ENCODE peak calls at places on chromosomes 4 and X, in ten cellular contexts. X is CD8-positive, alpha-beta memory T cell; T is breast epithelium; P is HL-60; E is uterus; M is K562; U is upper lobe of right lung; J is cardiac muscle cell; S is stomach; D is fibroblast of lung. K is an unnamed sample.

GRCh38 chr4:138864961-138865720 is 150.4 kb upstream of the NOCT start:
- DNase-seq in X (no peak), J (peak), S (peak), D (no peak), M (no peak), E (no peak), U (no peak), P (no peak), T (no peak), K (no peak)

GRCh38 chrX:155027509-155028066 is 944 bp downstream of the FUNDC2 start:
- DNase-seq in P (peak), S (no peak), J (no peak), T (no peak), E (peak), M (no peak), D (peak), U (no peak), X (peak), K (no peak)

GRCh38 chr4:27861381-27861787 is 1000.7 kb downstream of the STIM2 start:
- DNase-seq in X (no peak), U (no peak), P (no peak), E (no peak), T (no peak), M (no peak), J (peak), S (peak), D (peak), K (no peak)

GRCh38 chrX:19121898-19122640 is at the start of gene ADGRG2:
- DNase-seq in U (peak), X (no peak), E (no peak), J (peak), T (no peak), M (no peak), P (no peak), S (peak), D (peak), K (no peak)

GRCh38 chrX:338281-338835 is 19.8 kb upstream of the GTPBP6 start:
- DNase-seq in U (peak), P (no peak), E (no peak), S (no peak), T (no peak), J (no peak), X (no peak), M (no peak), D (no peak), K (no peak)

GRCh38 chrX:9829308-9830267 is 43.4 kb downstream of the SHROOM2 start:
- DNase-seq in U (no peak), J (no peak), T (peak), D (peak), S (no peak), M (no peak), P (no peak), E (no peak), X (no peak), K (no peak)

GRCh38 chrX:97539970-97540519 is 656.3 kb downstream of the RPA4 start:
- DNase-seq in D (no peak), T (no peak), S (no peak), U (no peak), J (no peak), X (no peak), E (no peak), M (no peak), P (no peak), K (no peak)

GRCh38 chrX:31435592-31435991 is 363.8 kb upstream of the FTHL17 start:
- DNase-seq in T (no peak), S (no peak), P (no peak), D (peak), E (no peak), M (no peak), J (peak), X (no peak), U (no peak), K (no peak)

GRCh38 chrX:113400193-113400704 is 559.6 kb upstream of the AMOT start:
- DNase-seq in X (no peak), S (no peak), U (no peak), J (no peak), T (no peak), D (peak), P (no peak), E (no peak), M (no peak), K (no peak)

GRCh38 chr4:185774815-185775684 is 36.9 kb downstream of the SORBS2 start:
- DNase-seq in T (no peak), E (no peak), M (no peak), X (no peak), J (peak), P (no peak), U (peak), D (peak), S (peak), K (peak)

GRCh38 chr4:185772391-185773093 is 39.5 kb downstream of the SORBS2 start:
- DNase-seq in S (no peak), D (no peak), T (no peak), J (no peak), M (no peak), U (no peak), X (no peak), P (no peak), E (no peak), K (no peak)

GRCh38 chr4:185773419-185773818 is 38.6 kb downstream of the SORBS2 start:
- DNase-seq in U (peak), D (no peak), P (no peak), X (no peak), E (peak), J (peak), S (peak), M (no peak), T (peak), K (no peak)

GRCh38 chr4:185774076-185774731 is 37.8 kb downstream of the SORBS2 start:
- DNase-seq in S (no peak), U (no peak), D (no peak), E (no peak), P (no peak), M (no peak), X (no peak), J (peak), T (no peak), K (no peak)

DNA sequence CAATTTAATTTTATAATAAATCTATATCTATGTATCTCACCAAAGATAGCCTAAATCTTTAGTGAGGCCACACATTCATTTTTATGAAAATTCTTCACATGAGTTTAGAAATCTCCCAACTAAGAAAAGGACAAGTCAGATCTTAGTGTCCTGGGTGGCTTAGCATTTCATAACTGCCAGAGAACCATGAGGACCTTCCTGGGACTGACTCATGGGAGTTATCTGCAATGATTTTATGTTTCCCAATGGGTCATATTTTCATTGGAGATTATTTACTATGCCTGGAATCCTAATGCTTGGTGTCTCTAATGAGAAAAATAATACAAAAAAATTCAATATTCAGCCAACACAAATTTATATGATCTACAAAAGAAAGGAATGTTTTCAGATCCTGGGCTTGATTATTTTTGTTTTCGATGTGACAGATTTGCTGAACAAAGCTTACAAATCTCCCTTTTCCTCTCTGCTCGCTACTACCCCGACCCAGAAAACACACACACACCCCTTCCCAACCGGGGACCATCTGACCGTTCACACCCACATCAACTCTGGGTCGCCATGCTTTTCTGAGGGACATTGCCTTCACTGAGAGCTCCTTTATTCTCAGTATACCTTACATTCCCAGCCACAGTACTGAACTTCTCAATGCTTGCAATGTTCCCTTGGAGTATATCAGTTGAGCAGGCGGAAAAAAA is 40.2 kb downstream of the SORBS2 start:
- DNase-seq in U (no peak), D (no peak), X (no peak), J (no peak), T (no peak), E (no peak), M (no peak), S (no peak), P (no peak), K (no peak)
- H3K27ac ChIP-seq in U (peak), D (no peak), X (no peak), J (peak), T (peak), E (peak), M (no peak), S (peak), P (no peak), K (peak)

DNA sequence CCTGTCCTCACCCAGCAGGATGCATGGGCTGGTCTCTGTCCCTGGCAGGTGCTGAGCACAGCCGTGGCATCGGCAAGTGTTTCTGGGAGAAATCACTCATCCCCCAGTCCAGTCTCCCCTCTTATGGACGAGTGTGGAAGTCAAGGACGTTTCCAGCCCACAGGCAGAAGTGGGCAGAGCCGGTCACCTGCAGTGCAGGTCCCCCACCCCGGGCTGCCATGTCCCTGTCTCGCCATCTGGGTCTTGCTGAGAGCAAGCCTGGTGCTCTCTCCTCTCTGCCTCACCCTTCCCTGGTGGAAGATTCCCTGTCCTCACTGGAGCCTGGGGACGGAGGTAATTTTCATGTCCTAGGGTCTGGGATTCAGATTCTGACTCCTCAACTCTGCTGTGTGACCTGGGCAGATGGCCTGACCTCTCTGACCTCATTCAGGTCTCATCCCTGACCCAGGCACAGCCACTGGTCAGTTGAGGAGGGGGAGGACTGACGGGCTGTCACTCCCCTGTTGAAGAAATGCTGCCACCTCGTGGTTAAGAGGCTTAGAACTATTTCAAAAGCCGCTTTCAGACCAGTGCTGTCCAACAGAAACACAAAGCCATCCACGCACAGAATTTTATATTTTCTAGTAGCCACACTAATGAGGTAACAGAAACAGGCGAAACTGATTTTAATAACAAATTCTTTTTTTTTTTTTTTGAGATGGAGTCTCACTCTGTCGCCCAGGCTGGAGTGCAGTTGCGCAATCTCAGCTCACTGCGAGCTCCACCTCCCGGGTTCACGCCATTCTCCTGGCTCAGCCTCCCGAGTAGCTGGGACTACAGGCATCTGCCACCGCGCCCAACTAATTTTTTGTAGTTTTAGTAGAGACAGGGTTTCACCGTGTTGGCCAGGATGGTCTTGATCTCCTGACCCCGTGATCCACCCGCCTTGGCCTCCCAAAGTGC is 1.8 kb downstream of the CPZ start:
- DNase-seq in S (peak), X (no peak), J (peak), P (peak), D (peak), U (no peak), E (peak), M (peak), T (peak), K (no peak)
- H3K27ac ChIP-seq in S (no peak), X (peak), J (no peak), P (no peak), D (no peak), U (no peak), E (no peak), M (no peak), T (no peak), K (no peak)

GRCh38 chr4:3010577-3010976 is 47.2 kb downstream of the GRK4 start:
- DNase-seq in D (no peak), M (no peak), S (no peak), T (no peak), U (no peak), E (no peak), P (no peak), J (no peak), X (no peak), K (no peak)
- H3K27ac ChIP-seq in D (no peak), M (no peak), S (peak), T (peak), U (peak), E (peak), P (no peak), J (no peak), X (no peak), K (no peak)

GRCh38 chr4:77156912-77157858 is at the start of gene CCNG2:
- DNase-seq in P (peak), J (peak), U (peak), M (peak), T (peak), D (peak), X (peak), S (peak), E (peak), K (peak)
- H3K27ac ChIP-seq in P (peak), J (peak), U (peak), M (peak), T (peak), D (peak), X (peak), S (peak), E (peak), K (peak)

GRCh38 chr4:121189811-121190210 is 25.7 kb upstream of the TNIP3 start:
- DNase-seq in T (no peak), E (no peak), M (no peak), J (no peak), D (no peak), P (peak), S (no peak), X (peak), U (no peak), K (no peak)
- H3K27ac ChIP-seq in T (no peak), E (no peak), M (no peak), J (no peak), D (no peak), P (no peak), S (peak), X (peak), U (no peak), K (no peak)

GRCh38 chr4:123416462-123416861 is 19.9 kb downstream of the SPRY1 start:
- DNase-seq in U (no peak), J (no peak), P (no peak), X (no peak), E (no peak), T (no peak), D (no peak), M (no peak), S (no peak), K (no peak)

GRCh38 chr4:123415977-123416376 is 19.4 kb downstream of the SPRY1 start:
- DNase-seq in U (no peak), P (peak), D (peak), J (no peak), S (no peak), M (peak), T (no peak), X (peak), E (no peak), K (no peak)

GRCh38 chr4:123417813-123418212 is 21.2 kb downstream of the SPRY1 start:
- DNase-seq in E (no peak), X (no peak), D (no peak), T (no peak), S (no peak), P (no peak), U (no peak), M (no peak), J (no peak), K (no peak)

GRCh38 chr4:123419885-123420743 is 23.5 kb downstream of the SPRY1 start:
- DNase-seq in P (no peak), J (no peak), D (no peak), T (no peak), X (no peak), E (no peak), U (no peak), S (no peak), M (no peak), K (no peak)

DNA sequence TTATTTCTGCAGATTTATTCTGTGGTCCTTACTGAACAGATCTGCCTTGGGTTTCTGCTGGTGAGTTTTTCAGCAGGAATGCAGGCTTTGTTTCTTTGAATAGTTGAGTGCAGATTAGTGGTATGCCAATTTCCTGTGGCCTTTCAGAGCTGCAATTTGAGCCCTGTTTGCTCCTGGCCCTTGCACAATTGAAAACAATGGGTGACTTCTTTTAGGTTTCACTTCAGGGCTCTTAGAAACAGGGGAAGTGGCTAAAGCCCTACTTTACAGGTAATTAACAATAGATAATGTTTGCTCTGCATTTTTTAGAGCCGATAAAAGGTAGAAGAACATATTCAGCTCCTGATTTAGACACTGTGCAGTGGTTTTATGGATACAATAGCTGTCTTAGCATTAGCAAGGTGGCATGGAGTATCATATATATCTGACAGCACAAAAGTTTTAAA is 21.9 kb downstream of the SPRY1 start:
- DNase-seq in E (no peak), J (peak), M (no peak), S (peak), U (no peak), T (peak), D (peak), P (peak), X (no peak), K (no peak)
- H3K27ac ChIP-seq in E (peak), J (peak), M (peak), S (peak), U (peak), T (peak), D (no peak), P (peak), X (no peak), K (no peak)

GRCh38 chr4:56389558-56389957 is 2.3 kb upstream of the AASDH start:
- DNase-seq in E (no peak), D (no peak), M (peak), S (no peak), P (no peak), X (no peak), J (no peak), U (no peak), T (no peak), K (no peak)

GRCh38 chr4:56387023-56388001 is at the start of gene AASDH:
- DNase-seq in M (peak), D (peak), X (peak), T (peak), U (peak), P (peak), S (peak), J (peak), E (peak), K (peak)

GRCh38 chr4:56388311-56388710 is 1.0 kb upstream of the AASDH start:
- DNase-seq in E (no peak), T (no peak), D (no peak), S (no peak), X (no peak), J (no peak), P (no peak), M (peak), U (no peak), K (no peak)

GRCh38 chr4:56391270-56391669 is 4.0 kb upstream of the AASDH start:
- DNase-seq in U (no peak), M (no peak), D (no peak), E (no peak), T (no peak), J (no peak), P (no peak), X (no peak), S (no peak), K (no peak)

GRCh38 chr4:56386091-56386490 is 1.2 kb downstream of the AASDH start:
- DNase-seq in T (no peak), X (no peak), S (no peak), D (no peak), J (no peak), U (no peak), P (no peak), M (no peak), E (no peak), K (no peak)
- H3K27ac ChIP-seq in T (no peak), X (peak), S (peak), D (peak), J (no peak), U (peak), P (peak), M (peak), E (no peak), K (no peak)